ENCODE peak calls at places on chromosomes 11 and 22, in ten cellular contexts. Q, R, B, J, D, K, F, M, A and C are unnamed samples.

GRCh38 chr11:30481385-30481784 is 104.8 kb downstream of the MPPED2 start:
- DNase-seq in F (no peak), B (no peak), J (no peak), K (no peak), R (no peak), A (no peak), D (no peak), Q (no peak), M (no peak), C (no peak)

GRCh38 chr11:130383363-130384168 is 44.8 kb downstream of the ADAMTS8 start:
- DNase-seq in J (no peak), M (no peak), D (peak), B (no peak), K (peak), A (peak), F (no peak), R (no peak), Q (no peak), C (peak)

GRCh38 chr11:127639916-127640315 is 639.3 kb upstream of the KIRREL3 start:
- DNase-seq in A (no peak), F (no peak), Q (no peak), R (no peak), D (no peak), M (no peak), B (no peak), J (no peak), K (no peak), C (no peak)

GRCh38 chr11:57546869-57547518 is 9.6 kb downstream of the SMTNL1 start:
- DNase-seq in J (no peak), F (peak), R (no peak), M (no peak), Q (no peak), A (peak), B (peak), K (peak), D (peak), C (peak)

GRCh38 chr11:125123947-125124633 is 12.7 kb upstream of the TMEM218 start:
- DNase-seq in D (peak), F (peak), M (no peak), B (peak), A (peak), K (peak), J (no peak), R (peak), Q (no peak), C (peak)

GRCh38 chr22:34804588-34804987 is 261.4 kb upstream of the ISX start:
- DNase-seq in F (no peak), Q (no peak), D (peak), M (peak), K (no peak), R (peak), J (no peak), B (no peak), A (peak), C (no peak)

GRCh38 chr11:113283881-113284280 is 30.5 kb upstream of the TTC12 start:
- DNase-seq in J (no peak), D (no peak), A (no peak), Q (no peak), R (no peak), K (no peak), B (no peak), M (no peak), F (no peak), C (no peak)

GRCh38 chr11:126647735-126648134 is 292.2 kb downstream of the ST3GAL4 start:
- DNase-seq in D (no peak), B (peak), Q (no peak), K (peak), R (no peak), J (no peak), F (no peak), A (no peak), M (no peak), C (peak)

GRCh38 chr22:42228480-42228879 is 42.0 kb downstream of the TCF20 start:
- DNase-seq in M (peak), R (no peak), B (no peak), F (no peak), Q (no peak), A (no peak), D (no peak), J (no peak), K (no peak), C (no peak)

GRCh38 chr11:28529540-28530410 is 421.6 kb downstream of the METTL15 start:
- DNase-seq in D (no peak), Q (no peak), A (peak), M (no peak), B (peak), F (peak), K (peak), J (no peak), R (peak), C (peak)

GRCh38 chr22:27761036-27761435 is 40.5 kb downstream of the MN1 start:
- DNase-seq in M (no peak), K (no peak), J (no peak), F (no peak), Q (no peak), B (no peak), D (no peak), R (no peak), A (no peak), C (no peak)

GRCh38 chr11:93051181-93051580 is 81.7 kb downstream of the MTNR1B start:
- DNase-seq in R (no peak), M (no peak), B (no peak), F (no peak), A (no peak), J (no peak), D (no peak), Q (no peak), K (peak), C (no peak)

GRCh38 chr11:33207408-33207985 is 46.2 kb upstream of the CSTF3 start:
- DNase-seq in M (no peak), R (no peak), A (no peak), D (peak), K (no peak), F (no peak), J (no peak), B (no peak), Q (no peak), C (no peak)

GRCh38 chr11:5364214-5364613 is 12.9 kb downstream of the OR51B6 start:
- DNase-seq in K (peak), Q (no peak), M (no peak), A (no peak), B (no peak), J (no peak), D (peak), R (no peak), F (no peak), C (no peak)